ENCODE peak calls at places on chromosomes 12 and 14, in seven cellular contexts. One of them, this sample, is unnamed.

GRCh38 chr12:82803201-82803600 is 116.5 kb downstream of the TMTC2 start:
- DNase-seq in cardiac muscle cell: no peak
- DNase-seq in left ventricle myocardium inferior: no peak
- DNase-seq in CD4-positive, alpha-beta memory T cell: no peak
- DNase-seq in Peyer's patch: no peak
- DNase-seq in endothelial cell of umbilical vein: no peak
- DNase-seq in ovary: no peak
- DNase-seq in this sample: no peak

GRCh38 chr12:114697741-114698565 is 14.0 kb upstream of the TBX3 start:
- DNase-seq in cardiac muscle cell: no peak
- DNase-seq in left ventricle myocardium inferior: no peak
- DNase-seq in CD4-positive, alpha-beta memory T cell: no peak
- DNase-seq in Peyer's patch: no peak
- DNase-seq in endothelial cell of umbilical vein: no peak
- DNase-seq in ovary: peak; percentile 32
- DNase-seq in this sample: no peak

GRCh38 chr14:97977711-97978261 is 1180.6 kb downstream of the VRK1 start:
- DNase-seq in cardiac muscle cell: no peak
- DNase-seq in left ventricle myocardium inferior: peak; percentile 79
- DNase-seq in CD4-positive, alpha-beta memory T cell: peak; percentile 82
- DNase-seq in Peyer's patch: peak; percentile 84
- DNase-seq in endothelial cell of umbilical vein: no peak
- DNase-seq in ovary: peak; percentile 87
- DNase-seq in this sample: peak; percentile 45

GRCh38 chr14:53953002-53953827 is 3.4 kb downstream of the BMP4 start:
- DNase-seq in cardiac muscle cell: peak; percentile 94
- DNase-seq in left ventricle myocardium inferior: peak; percentile 88
- DNase-seq in CD4-positive, alpha-beta memory T cell: no peak
- DNase-seq in Peyer's patch: peak; percentile 90
- DNase-seq in endothelial cell of umbilical vein: peak; percentile 94
- DNase-seq in ovary: peak; percentile 91
- DNase-seq in this sample: peak; percentile 88

GRCh38 chr12:107169200-107169599 is 75.9 kb upstream of the CRY1 start:
- DNase-seq in cardiac muscle cell: no peak
- DNase-seq in left ventricle myocardium inferior: no peak
- DNase-seq in CD4-positive, alpha-beta memory T cell: no peak
- DNase-seq in Peyer's patch: no peak
- DNase-seq in endothelial cell of umbilical vein: no peak
- DNase-seq in ovary: no peak
- DNase-seq in this sample: no peak

GRCh38 chr12:7679251-7680045 is 13.7 kb upstream of the APOBEC1 start:
- DNase-seq in cardiac muscle cell: no peak
- DNase-seq in left ventricle myocardium inferior: no peak
- DNase-seq in CD4-positive, alpha-beta memory T cell: no peak
- DNase-seq in Peyer's patch: no peak
- DNase-seq in endothelial cell of umbilical vein: peak; percentile 64
- DNase-seq in ovary: no peak
- DNase-seq in this sample: no peak

GRCh38 chr14:92341791-92342190 is 18.8 kb downstream of the SLC24A4 start:
- DNase-seq in cardiac muscle cell: no peak
- DNase-seq in left ventricle myocardium inferior: no peak
- DNase-seq in CD4-positive, alpha-beta memory T cell: no peak
- DNase-seq in Peyer's patch: no peak
- DNase-seq in endothelial cell of umbilical vein: no peak
- DNase-seq in ovary: no peak
- DNase-seq in this sample: no peak

GRCh38 chr12:117212563-117213190 is 22.4 kb upstream of the FBXO21 start:
- DNase-seq in cardiac muscle cell: peak; percentile 86
- DNase-seq in left ventricle myocardium inferior: peak; percentile 53
- DNase-seq in CD4-positive, alpha-beta memory T cell: peak; percentile 48
- DNase-seq in Peyer's patch: peak; percentile 60
- DNase-seq in endothelial cell of umbilical vein: peak; percentile 70
- DNase-seq in ovary: peak; percentile 81
- DNase-seq in this sample: peak; percentile 78

GRCh38 chr12:113485330-113485729 is 13.7 kb upstream of the LHX5 start:
- DNase-seq in cardiac muscle cell: no peak
- DNase-seq in left ventricle myocardium inferior: no peak
- DNase-seq in CD4-positive, alpha-beta memory T cell: no peak
- DNase-seq in Peyer's patch: no peak
- DNase-seq in endothelial cell of umbilical vein: no peak
- DNase-seq in ovary: no peak
- DNase-seq in this sample: no peak

GRCh38 chr14:75562048-75562447 is 16.4 kb upstream of the FLVCR2 start:
- DNase-seq in cardiac muscle cell: no peak
- DNase-seq in left ventricle myocardium inferior: no peak
- DNase-seq in CD4-positive, alpha-beta memory T cell: no peak
- DNase-seq in Peyer's patch: no peak
- DNase-seq in endothelial cell of umbilical vein: no peak
- DNase-seq in ovary: no peak
- DNase-seq in this sample: no peak

GRCh38 chr12:109914461-109914860 is 14.4 kb downstream of the TCHP start:
- DNase-seq in cardiac muscle cell: no peak
- DNase-seq in left ventricle myocardium inferior: no peak
- DNase-seq in CD4-positive, alpha-beta memory T cell: no peak
- DNase-seq in Peyer's patch: no peak
- DNase-seq in endothelial cell of umbilical vein: no peak
- DNase-seq in ovary: no peak
- DNase-seq in this sample: no peak

GRCh38 chr12:55720894-55721444 is 776 bp downstream of the RDH5 start:
- DNase-seq in cardiac muscle cell: no peak
- DNase-seq in left ventricle myocardium inferior: peak; percentile 56
- DNase-seq in CD4-positive, alpha-beta memory T cell: no peak
- DNase-seq in Peyer's patch: peak; percentile 77
- DNase-seq in endothelial cell of umbilical vein: peak; percentile 83
- DNase-seq in ovary: no peak
- DNase-seq in this sample: peak; percentile 96

GRCh38 chr14:56144176-56144575 is 26.0 kb downstream of the PELI2 start:
- DNase-seq in cardiac muscle cell: no peak
- DNase-seq in left ventricle myocardium inferior: no peak
- DNase-seq in CD4-positive, alpha-beta memory T cell: no peak
- DNase-seq in Peyer's patch: no peak
- DNase-seq in endothelial cell of umbilical vein: no peak
- DNase-seq in ovary: no peak
- DNase-seq in this sample: no peak

GRCh38 chr14:28608438-28608837 is 158.1 kb upstream of the FOXG1 start:
- DNase-seq in cardiac muscle cell: no peak
- DNase-seq in left ventricle myocardium inferior: no peak
- DNase-seq in CD4-positive, alpha-beta memory T cell: no peak
- DNase-seq in Peyer's patch: no peak
- DNase-seq in endothelial cell of umbilical vein: no peak
- DNase-seq in ovary: no peak
- DNase-seq in this sample: no peak

GRCh38 chr12:31521972-31522371 is 69.0 kb downstream of the DENND5B start:
- DNase-seq in cardiac muscle cell: no peak
- DNase-seq in left ventricle myocardium inferior: no peak
- DNase-seq in CD4-positive, alpha-beta memory T cell: no peak
- DNase-seq in Peyer's patch: no peak
- DNase-seq in endothelial cell of umbilical vein: no peak
- DNase-seq in ovary: no peak
- DNase-seq in this sample: no peak

GRCh38 chr12:92075425-92075891 is 70.2 kb downstream of the BTG1 start:
- DNase-seq in cardiac muscle cell: peak; percentile 51
- DNase-seq in left ventricle myocardium inferior: no peak
- DNase-seq in CD4-positive, alpha-beta memory T cell: no peak
- DNase-seq in Peyer's patch: no peak
- DNase-seq in endothelial cell of umbilical vein: no peak
- DNase-seq in ovary: no peak
- DNase-seq in this sample: no peak

GRCh38 chr12:122421263-122421814 is 1.1 kb downstream of the CLIP1 start:
- DNase-seq in cardiac muscle cell: peak; percentile 39
- DNase-seq in left ventricle myocardium inferior: peak; percentile 31
- DNase-seq in CD4-positive, alpha-beta memory T cell: no peak
- DNase-seq in Peyer's patch: no peak
- DNase-seq in endothelial cell of umbilical vein: no peak
- DNase-seq in ovary: no peak
- DNase-seq in this sample: peak; percentile 77

GRCh38 chr14:51889851-51890250 is 29.4 kb downstream of the GNG2 start:
- DNase-seq in cardiac muscle cell: no peak
- DNase-seq in left ventricle myocardium inferior: no peak
- DNase-seq in CD4-positive, alpha-beta memory T cell: no peak
- DNase-seq in Peyer's patch: no peak
- DNase-seq in endothelial cell of umbilical vein: peak; percentile 5
- DNase-seq in ovary: no peak
- DNase-seq in this sample: no peak

GRCh38 chr12:46915861-46916260 is 90.1 kb upstream of the SLC38A4 start:
- DNase-seq in cardiac muscle cell: no peak
- DNase-seq in left ventricle myocardium inferior: no peak
- DNase-seq in CD4-positive, alpha-beta memory T cell: no peak
- DNase-seq in Peyer's patch: no peak
- DNase-seq in endothelial cell of umbilical vein: no peak
- DNase-seq in ovary: no peak
- DNase-seq in this sample: no peak

GRCh38 chr12:122081697-122082221 is 3.2 kb downstream of the MLXIP start:
- DNase-seq in cardiac muscle cell: no peak
- DNase-seq in left ventricle myocardium inferior: peak; percentile 60
- DNase-seq in CD4-positive, alpha-beta memory T cell: peak; percentile 77
- DNase-seq in Peyer's patch: peak; percentile 47
- DNase-seq in endothelial cell of umbilical vein: peak; percentile 61
- DNase-seq in ovary: peak; percentile 75
- DNase-seq in this sample: peak; percentile 63

GRCh38 chr14:30974628-30975027 is 50.8 kb upstream of the AP4S1 start:
- DNase-seq in cardiac muscle cell: no peak
- DNase-seq in left ventricle myocardium inferior: no peak
- DNase-seq in CD4-positive, alpha-beta memory T cell: no peak
- DNase-seq in Peyer's patch: no peak
- DNase-seq in endothelial cell of umbilical vein: peak; percentile 32
- DNase-seq in ovary: no peak
- DNase-seq in this sample: no peak
- H3K4me1 ChIP-seq in cardiac muscle cell: no peaks in the 10 kb centered on the region
- H3K4me1 ChIP-seq in left ventricle myocardium inferior: peaks cover 49% of the 10 kb centered on the region
- H3K4me1 ChIP-seq in CD4-positive, alpha-beta memory T cell: peaks cover 21% of the 10 kb centered on the region
- H3K4me1 ChIP-seq in Peyer's patch: peaks cover 11% of the 10 kb centered on the region
- H3K4me1 ChIP-seq in endothelial cell of umbilical vein: peaks cover 3% of the 10 kb centered on the region
- H3K4me1 ChIP-seq in ovary: peaks cover 2% of the 10 kb centered on the region
- H3K4me1 ChIP-seq in this sample: no peaks in the 10 kb centered on the region

GRCh38 chr14:50228313-50228712 is 3.1 kb downstream of the SOS2 start:
- DNase-seq in cardiac muscle cell: no peak
- DNase-seq in left ventricle myocardium inferior: no peak
- DNase-seq in CD4-positive, alpha-beta memory T cell: no peak
- DNase-seq in Peyer's patch: no peak
- DNase-seq in endothelial cell of umbilical vein: no peak
- DNase-seq in ovary: no peak
- DNase-seq in this sample: no peak
- H3K4me1 ChIP-seq in cardiac muscle cell: peaks cover 25% of the 10 kb centered on the region
- H3K4me1 ChIP-seq in left ventricle myocardium inferior: peaks cover 86% of the 10 kb centered on the region
- H3K4me1 ChIP-seq in CD4-positive, alpha-beta memory T cell: peaks cover 54% of the 10 kb centered on the region
- H3K4me1 ChIP-seq in Peyer's patch: peaks cover 39% of the 10 kb centered on the region
- H3K4me1 ChIP-seq in endothelial cell of umbilical vein: peaks cover 34% of the 10 kb centered on the region
- H3K4me1 ChIP-seq in ovary: peaks cover 4% of the 10 kb centered on the region
- H3K4me1 ChIP-seq in this sample: peaks cover 34% of the 10 kb centered on the region

DNA sequence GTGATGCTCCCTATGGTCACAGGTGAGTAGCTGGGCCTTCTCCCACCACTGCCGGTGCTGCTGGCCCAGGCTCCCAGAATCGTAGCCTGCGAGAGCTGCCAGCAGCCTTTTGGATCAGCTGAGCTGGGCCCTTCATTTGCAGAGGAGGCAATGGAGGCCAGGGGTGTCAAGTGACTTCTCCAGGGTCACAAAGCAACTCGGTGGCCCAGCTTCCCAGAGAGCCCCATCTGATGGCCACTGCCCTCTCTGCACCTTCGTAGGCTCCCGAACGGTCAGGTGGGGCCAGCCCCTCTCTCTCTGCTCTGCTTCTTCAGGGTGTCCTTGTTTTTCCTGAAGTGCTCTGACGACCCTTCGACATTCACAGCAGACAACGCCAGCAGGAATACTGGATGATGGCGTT is 4.6 kb downstream of the KRT80 start:
- DNase-seq in cardiac muscle cell: no peak
- DNase-seq in left ventricle myocardium inferior: no peak
- DNase-seq in CD4-positive, alpha-beta memory T cell: no peak
- DNase-seq in Peyer's patch: no peak
- DNase-seq in endothelial cell of umbilical vein: no peak
- DNase-seq in ovary: no peak
- DNase-seq in this sample: no peak
- H3K4me1 ChIP-seq in cardiac muscle cell: peaks cover 7% of the 10 kb centered on the region
- H3K4me1 ChIP-seq in left ventricle myocardium inferior: peaks cover 47% of the 10 kb centered on the region
- H3K4me1 ChIP-seq in CD4-positive, alpha-beta memory T cell: no peaks in the 10 kb centered on the region
- H3K4me1 ChIP-seq in Peyer's patch: peaks cover 11% of the 10 kb centered on the region
- H3K4me1 ChIP-seq in endothelial cell of umbilical vein: peaks cover 74% of the 10 kb centered on the region
- H3K4me1 ChIP-seq in ovary: peaks cover 7% of the 10 kb centered on the region
- H3K4me1 ChIP-seq in this sample: peaks cover 83% of the 10 kb centered on the region

GRCh38 chr14:99195602-99196309 is 76.2 kb downstream of the BCL11B start:
- DNase-seq in cardiac muscle cell: no peak
- DNase-seq in left ventricle myocardium inferior: no peak
- DNase-seq in CD4-positive, alpha-beta memory T cell: no peak
- DNase-seq in Peyer's patch: peak; percentile 51
- DNase-seq in endothelial cell of umbilical vein: no peak
- DNase-seq in ovary: no peak
- DNase-seq in this sample: no peak
- H3K4me1 ChIP-seq in cardiac muscle cell: peaks cover 7% of the 10 kb centered on the region
- H3K4me1 ChIP-seq in left ventricle myocardium inferior: peaks cover 23% of the 10 kb centered on the region
- H3K4me1 ChIP-seq in CD4-positive, alpha-beta memory T cell: peaks cover 98% of the 10 kb centered on the region
- H3K4me1 ChIP-seq in Peyer's patch: peaks cover 25% of the 10 kb centered on the region
- H3K4me1 ChIP-seq in endothelial cell of umbilical vein: no peaks in the 10 kb centered on the region
- H3K4me1 ChIP-seq in ovary: peaks cover 4% of the 10 kb centered on the region
- H3K4me1 ChIP-seq in this sample: peaks cover 7% of the 10 kb centered on the region

DNA sequence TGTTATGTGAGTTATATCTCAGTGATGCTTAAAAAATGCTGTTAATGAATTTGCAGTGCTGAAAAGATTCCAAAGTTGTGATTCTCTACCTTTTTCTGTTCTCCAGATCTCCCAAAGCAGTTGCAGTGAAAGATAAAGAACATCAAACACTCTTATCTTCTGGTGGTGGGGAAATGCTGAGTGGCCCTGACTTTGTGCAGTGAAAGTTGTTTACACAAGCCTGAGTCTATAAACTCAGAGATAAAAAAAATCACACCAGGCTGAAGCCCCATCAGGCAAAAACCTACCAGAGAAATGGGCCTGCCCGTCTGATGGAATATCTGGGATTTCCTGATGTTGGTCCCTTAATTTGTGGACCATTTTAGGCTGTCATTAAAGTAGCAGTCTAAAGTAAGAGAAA is 46.1 kb downstream of the RASSF3 start:
- DNase-seq in cardiac muscle cell: no peak
- DNase-seq in left ventricle myocardium inferior: no peak
- DNase-seq in CD4-positive, alpha-beta memory T cell: no peak
- DNase-seq in Peyer's patch: no peak
- DNase-seq in endothelial cell of umbilical vein: peak; percentile 33
- DNase-seq in ovary: no peak
- DNase-seq in this sample: no peak
- H3K4me1 ChIP-seq in cardiac muscle cell: peaks cover 43% of the 10 kb centered on the region
- H3K4me1 ChIP-seq in left ventricle myocardium inferior: peaks cover 80% of the 10 kb centered on the region
- H3K4me1 ChIP-seq in CD4-positive, alpha-beta memory T cell: peaks cover 95% of the 10 kb centered on the region
- H3K4me1 ChIP-seq in Peyer's patch: peaks cover 35% of the 10 kb centered on the region
- H3K4me1 ChIP-seq in endothelial cell of umbilical vein: peaks cover 18% of the 10 kb centered on the region
- H3K4me1 ChIP-seq in ovary: no peaks in the 10 kb centered on the region
- H3K4me1 ChIP-seq in this sample: peaks cover 61% of the 10 kb centered on the region

DNA sequence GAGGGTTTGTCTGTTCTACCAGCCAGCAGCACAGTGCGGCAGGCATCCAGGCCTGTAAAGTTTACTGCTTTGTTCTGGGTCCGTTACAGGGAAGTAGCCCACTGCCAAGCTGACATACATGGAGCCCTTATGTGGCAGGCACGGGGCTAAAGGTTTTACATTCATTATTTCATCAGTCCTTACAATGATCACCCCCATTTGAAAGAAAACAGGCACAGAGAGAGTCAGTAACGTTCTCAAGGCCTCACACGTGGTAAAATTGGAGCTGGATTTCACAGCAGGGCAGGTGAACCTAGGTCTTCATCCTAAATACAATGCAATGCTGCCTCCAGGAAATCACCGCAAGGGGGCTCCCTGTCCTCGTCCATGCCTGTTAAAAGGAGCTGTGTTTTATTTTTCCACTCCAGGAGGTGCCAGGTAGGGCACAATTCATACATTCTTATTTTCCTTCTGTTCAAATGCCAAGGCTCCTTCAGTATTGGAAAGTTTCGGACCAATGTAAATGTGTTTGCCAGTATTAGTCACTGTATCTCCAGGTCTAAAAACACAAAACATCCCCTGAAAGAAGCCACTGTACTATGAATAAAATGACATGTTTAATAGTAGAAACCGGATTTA is 172.2 kb upstream of the GZMB start:
- DNase-seq in cardiac muscle cell: peak; percentile 77
- DNase-seq in left ventricle myocardium inferior: peak; percentile 68
- DNase-seq in CD4-positive, alpha-beta memory T cell: no peak
- DNase-seq in Peyer's patch: peak; percentile 77
- DNase-seq in endothelial cell of umbilical vein: peak; percentile 51
- DNase-seq in ovary: peak; percentile 36
- DNase-seq in this sample: no peak
- H3K4me1 ChIP-seq in cardiac muscle cell: no peaks in the 10 kb centered on the region
- H3K4me1 ChIP-seq in left ventricle myocardium inferior: peaks cover 47% of the 10 kb centered on the region
- H3K4me1 ChIP-seq in CD4-positive, alpha-beta memory T cell: no peaks in the 10 kb centered on the region
- H3K4me1 ChIP-seq in Peyer's patch: peaks cover 13% of the 10 kb centered on the region
- H3K4me1 ChIP-seq in endothelial cell of umbilical vein: no peaks in the 10 kb centered on the region
- H3K4me1 ChIP-seq in ovary: no peaks in the 10 kb centered on the region
- H3K4me1 ChIP-seq in this sample: no peaks in the 10 kb centered on the region